ENCODE peak calls at places on chromosome 1, in ten cellular contexts. J is breast epithelium; M is stomach; V is kidney epithelial cell; Y is AG09319; D is hepatocyte; Q is Caco-2; S is foreskin fibroblast; G is CD8-positive, alpha-beta T cell; F is GM13976. K is an unnamed sample.

GRCh38 chr1:184975208-184975875 is 1.0 kb upstream of the NIBAN1 start:
- DNase-seq in J (no peak), M (peak), F (no peak), G (no peak), D (no peak), Q (peak), S (no peak), V (no peak), Y (no peak), K (no peak)

GRCh38 chr1:158146165-158146564 is 34.5 kb upstream of the CD1D start:
- DNase-seq in F (no peak), M (no peak), G (no peak), J (no peak), Q (no peak), D (no peak), Y (no peak), V (no peak), S (peak), K (no peak)

GRCh38 chr1:167387251-167387910 is 130.9 kb downstream of the CD247 start:
- DNase-seq in J (no peak), F (no peak), M (no peak), S (no peak), G (no peak), Y (no peak), Q (no peak), V (no peak), D (peak), K (no peak)

GRCh38 chr1:12031039-12031980 is 12.0 kb downstream of the MIIP start:
- DNase-seq in G (peak), Q (peak), V (no peak), Y (no peak), S (peak), D (no peak), M (peak), J (no peak), F (peak), K (no peak)

GRCh38 chr1:59769412-59770095 is 45.2 kb upstream of the HOOK1 start:
- DNase-seq in Q (no peak), F (no peak), M (no peak), D (no peak), G (no peak), S (no peak), Y (no peak), J (no peak), V (no peak), K (no peak)

GRCh38 chr1:3614755-3615742 is 3.7 kb upstream of the MEGF6 start:
- DNase-seq in V (no peak), M (peak), D (peak), Q (peak), J (no peak), S (no peak), Y (no peak), G (peak), F (no peak), K (no peak)

GRCh38 chr1:197915217-197915616 is 2.0 kb upstream of the LHX9 start:
- DNase-seq in V (no peak), F (no peak), M (no peak), G (no peak), S (no peak), J (no peak), D (no peak), Y (no peak), Q (no peak), K (no peak)

GRCh38 chr1:205663286-205663994 is 16.9 kb downstream of the SLC45A3 start:
- DNase-seq in F (no peak), V (no peak), Q (no peak), M (no peak), Y (no peak), J (no peak), D (no peak), S (no peak), G (no peak), K (no peak)

GRCh38 chr1:48223372-48224081 is 1.0 kb downstream of the SLC5A9 start:
- DNase-seq in J (no peak), V (no peak), G (no peak), S (no peak), D (peak), Q (no peak), F (no peak), M (no peak), Y (no peak), K (no peak)

GRCh38 chr1:111199881-111200801 is at the start of gene DENND2D:
- DNase-seq in M (peak), D (no peak), J (peak), F (no peak), Q (no peak), S (no peak), Y (no peak), V (no peak), G (peak), K (no peak)

GRCh38 chr1:5685446-5686040 is 306.7 kb downstream of the NPHP4 start:
- DNase-seq in G (no peak), D (no peak), Q (no peak), Y (no peak), S (no peak), V (no peak), F (no peak), M (no peak), J (no peak), K (no peak)

GRCh38 chr1:206631085-206631509 is 4.2 kb upstream of the DYRK3 start:
- DNase-seq in V (peak), F (peak), J (no peak), Y (no peak), D (peak), Q (peak), M (peak), G (peak), S (peak), K (peak)

GRCh38 chr1:205810448-205811157 is 2.4 kb downstream of the SLC41A1 start:
- DNase-seq in F (no peak), Q (peak), V (no peak), G (no peak), M (no peak), J (no peak), Y (no peak), D (peak), S (no peak), K (no peak)

GRCh38 chr1:234907585-234908457 is 220.8 kb downstream of the TOMM20 start:
- DNase-seq in Q (no peak), V (no peak), F (no peak), M (no peak), Y (peak), G (no peak), S (peak), D (peak), J (no peak), K (no peak)

GRCh38 chr1:231800071-231800470 is 173.5 kb downstream of the DISC1 start:
- DNase-seq in V (no peak), J (no peak), Q (no peak), Y (no peak), M (no peak), S (peak), G (no peak), F (no peak), D (no peak), K (no peak)

GRCh38 chr1:44284184-44284583 is 70.9 kb downstream of the ERI3 start:
- DNase-seq in V (no peak), Q (no peak), G (no peak), D (no peak), J (no peak), Y (no peak), S (no peak), F (no peak), M (no peak), K (no peak)

GRCh38 chr1:6890686-6891085 is 105.4 kb downstream of the CAMTA1 start:
- DNase-seq in S (no peak), J (no peak), Y (no peak), G (no peak), F (no peak), Q (no peak), D (no peak), M (no peak), V (no peak), K (no peak)

GRCh38 chr1:6884652-6885153 is 99.4 kb downstream of the CAMTA1 start:
- DNase-seq in M (no peak), J (no peak), V (no peak), S (no peak), G (no peak), F (no peak), D (peak), Q (no peak), Y (no peak), K (no peak)

GRCh38 chr1:6889875-6890480 is 104.7 kb downstream of the CAMTA1 start:
- DNase-seq in S (peak), M (peak), V (peak), Q (peak), Y (no peak), D (peak), G (peak), J (no peak), F (no peak), K (no peak)

GRCh38 chr1:6888870-6889269 is 103.6 kb downstream of the CAMTA1 start:
- DNase-seq in J (no peak), D (no peak), V (no peak), Y (no peak), G (no peak), F (no peak), M (no peak), S (no peak), Q (no peak), K (no peak)

GRCh38 chr1:6888268-6888667 is 103.0 kb downstream of the CAMTA1 start:
- DNase-seq in J (no peak), V (no peak), Q (no peak), M (no peak), G (no peak), D (no peak), Y (no peak), S (no peak), F (no peak), K (no peak)
- TF ChIP-seq CTCF in J (no peak), V (no peak), Q (no peak), M (no peak), G (no peak), D (no peak), Y (no peak), S (no peak), F (no peak), K (no peak)

GRCh38 chr1:45518910-45519309 is 2.8 kb downstream of the PRDX1 start:
- DNase-seq in M (no peak), Q (no peak), F (no peak), V (no peak), S (no peak), G (no peak), D (no peak), Y (no peak), J (no peak), K (no peak)

GRCh38 chr1:45516465-45516864 is 5.2 kb downstream of the PRDX1 start:
- DNase-seq in V (no peak), Q (no peak), Y (no peak), F (no peak), S (no peak), D (no peak), M (no peak), J (no peak), G (no peak), K (no peak)

GRCh38 chr1:45526135-45526644 is 4.5 kb upstream of the PRDX1 start:
- DNase-seq in Y (no peak), G (no peak), J (no peak), V (no peak), D (peak), M (no peak), Q (peak), S (no peak), F (no peak), K (no peak)

GRCh38 chr1:45522324-45523104 is 830 bp upstream of the PRDX1 start:
- DNase-seq in Q (no peak), G (no peak), J (no peak), V (no peak), S (peak), F (peak), Y (no peak), M (no peak), D (no peak), K (no peak)

GRCh38 chr1:45521413-45522323 is at the start of gene PRDX1:
- DNase-seq in V (no peak), F (peak), Q (peak), J (peak), Y (peak), S (peak), D (peak), G (peak), M (peak), K (peak)
- TF ChIP-seq CTCF in V (no peak), F (no peak), Q (no peak), J (peak), Y (peak), S (no peak), D (no peak), G (no peak), M (no peak), K (no peak)

DNA sequence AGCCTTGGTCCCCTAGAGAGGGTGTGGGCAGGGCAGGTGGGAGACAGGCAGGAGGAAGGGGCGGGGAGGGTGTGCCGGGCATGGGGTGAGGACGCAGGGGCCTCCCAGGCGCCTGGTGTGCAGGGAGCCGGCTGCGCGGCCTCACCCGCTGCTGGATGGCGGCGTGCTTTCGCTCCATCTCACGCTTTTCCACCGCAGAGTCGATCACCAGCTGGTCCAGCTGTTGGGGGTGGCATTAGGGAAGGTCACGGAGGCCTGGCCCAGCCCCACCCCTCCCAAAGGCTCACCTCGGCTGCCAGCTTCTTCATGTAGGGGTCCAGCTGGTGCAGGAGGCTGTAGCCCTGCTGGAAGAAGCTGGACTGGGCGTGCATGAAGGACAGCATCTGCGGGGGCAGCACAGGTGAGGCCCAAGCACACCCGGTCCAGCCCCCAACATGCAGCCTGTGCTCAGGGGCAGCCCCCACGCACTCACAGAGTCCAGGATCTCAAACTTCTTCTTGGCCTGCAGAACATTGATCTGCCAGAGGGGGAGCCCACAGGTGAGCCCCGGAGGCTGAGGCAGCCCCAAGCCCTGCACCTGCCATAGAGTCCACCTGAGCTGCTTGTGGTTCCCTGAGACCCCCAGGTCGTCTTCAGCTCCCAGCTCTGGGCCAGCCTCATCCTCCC is 7.9 kb downstream of the ACAP3 start:
- DNase-seq in J (no peak), V (no peak), D (no peak), Q (peak), S (no peak), G (no peak), M (no peak), Y (no peak), F (peak), K (no peak)
- TF ChIP-seq CTCF in J (no peak), V (peak), D (peak), Q (peak), S (peak), G (no peak), M (peak), Y (peak), F (peak), K (peak)

GRCh38 chr1:27934818-27935549 is at the start of gene SMPDL3B:
- DNase-seq in Y (no peak), D (peak), G (no peak), V (peak), J (peak), M (peak), F (no peak), Q (peak), S (no peak), K (no peak)
- TF ChIP-seq CTCF in Y (no peak), D (no peak), G (no peak), V (peak), J (peak), M (peak), F (no peak), Q (no peak), S (no peak), K (peak)

DNA sequence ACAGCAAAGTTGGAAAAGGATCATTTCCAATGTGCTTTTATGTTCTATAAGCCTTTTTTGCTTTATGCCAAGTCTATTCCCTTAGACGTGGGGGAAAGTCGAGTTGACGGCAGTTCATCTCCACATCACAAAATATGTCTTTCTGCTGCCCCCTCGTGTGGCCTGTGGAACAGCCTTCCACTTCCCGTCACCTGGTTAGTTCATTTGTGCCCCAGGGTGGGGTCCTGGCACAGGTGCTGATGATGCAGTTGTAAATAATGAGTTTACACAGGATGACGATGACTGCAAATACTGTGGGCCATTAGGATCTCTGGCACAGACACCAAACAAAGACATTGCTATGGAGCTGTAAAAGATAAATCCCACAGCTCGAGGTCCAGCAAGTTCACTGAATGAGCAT is 10.0 kb upstream of the OTUD3 start:
- DNase-seq in G (no peak), Y (no peak), S (no peak), D (peak), F (no peak), V (no peak), J (peak), M (peak), Q (peak), K (no peak)
- TF ChIP-seq CTCF in G (no peak), Y (peak), S (peak), D (peak), F (no peak), V (peak), J (peak), M (peak), Q (no peak), K (no peak)

GRCh38 chr1:210024282-210024681 is 86.3 kb downstream of the SYT14 start:
- DNase-seq in S (no peak), M (no peak), J (no peak), Q (no peak), F (no peak), D (no peak), Y (no peak), G (no peak), V (no peak), K (no peak)
- TF ChIP-seq CTCF in S (no peak), M (no peak), J (no peak), Q (no peak), F (no peak), D (no peak), Y (no peak), G (no peak), V (no peak), K (no peak)

DNA sequence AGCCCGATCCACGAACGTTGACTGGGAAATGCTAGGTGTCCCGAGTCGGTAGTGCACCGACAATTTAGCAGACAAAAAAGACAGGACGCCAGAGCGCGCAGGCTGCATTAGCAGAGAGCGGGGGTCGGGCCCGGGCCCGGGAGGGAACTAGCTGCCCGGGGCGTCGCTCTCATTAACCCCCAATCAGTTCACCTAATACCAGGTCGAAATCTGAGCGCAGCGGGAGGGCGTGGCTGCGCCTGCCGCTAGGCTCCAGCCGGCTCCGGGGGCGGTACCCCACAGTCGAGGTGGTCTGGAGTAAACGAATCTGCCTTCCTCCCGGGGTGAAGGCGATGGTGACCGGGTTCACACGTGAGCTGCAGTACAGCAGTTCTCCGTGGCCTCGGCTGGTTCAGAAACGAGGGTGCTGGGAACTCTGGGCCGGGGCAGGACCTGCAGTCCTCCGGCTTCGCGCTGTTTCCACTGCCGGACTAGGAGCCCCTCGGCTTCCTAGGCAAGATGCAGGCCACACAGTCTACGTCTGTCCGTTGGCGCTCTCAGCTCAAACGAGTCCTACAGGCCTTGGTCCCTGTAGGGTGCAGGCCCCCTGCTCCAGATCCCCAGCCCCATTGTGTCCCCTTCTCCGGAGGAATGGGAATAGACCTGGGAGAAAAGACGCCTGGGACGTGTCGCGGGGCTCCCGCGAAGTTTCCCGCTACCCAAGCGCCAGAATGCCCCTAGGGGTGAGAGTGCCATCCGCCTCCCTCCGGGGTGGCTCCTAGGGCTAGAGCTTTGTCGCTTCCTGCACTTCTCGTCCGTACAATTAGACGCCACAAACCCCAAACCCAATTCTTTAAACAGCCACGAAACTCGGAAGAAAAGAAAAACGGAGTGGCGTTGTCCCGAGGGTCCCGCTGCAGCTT is 2.0 kb downstream of the GFI1 start:
- DNase-seq in G (peak), F (peak), Y (no peak), J (no peak), M (peak), D (peak), V (no peak), Q (peak), S (no peak), K (no peak)
- TF ChIP-seq CTCF in G (peak), F (no peak), Y (no peak), J (no peak), M (no peak), D (peak), V (no peak), Q (no peak), S (no peak), K (no peak)

K was measured in retinal pigment epithelial cell.